ENCODE peak calls at places on chromosomes 3 and 15, in eight cellular contexts. X is H9, F is endodermal cell, U is MM.1S, O is IMR-90, S is fibroblast of pulmonary artery, K is RWPE1, J is bronchial epithelial cell. W is an unnamed sample.

GRCh38 chr3:21357241-21357640 is 393.8 kb downstream of the ZNF385D start:
- DNase-seq in X (no peak), F (no peak), U (no peak), O (no peak), S (no peak), K (no peak), J (no peak), W (no peak)

GRCh38 chr15:52709172-52709979 is 30.2 kb upstream of the ATOSA start:
- DNase-seq in X (peak), F (peak), U (peak), O (no peak), S (no peak), K (no peak), J (peak), W (no peak)

GRCh38 chr3:112637700-112638099 is 3.2 kb downstream of the CCDC80 start:
- DNase-seq in X (no peak), F (no peak), U (no peak), O (no peak), S (no peak), K (no peak), J (no peak), W (no peak)

GRCh38 chr3:44682182-44682896 is 30.1 kb upstream of the ZNF502 start:
- DNase-seq in X (no peak), F (no peak), U (no peak), O (peak), S (peak), K (no peak), J (no peak), W (no peak)

GRCh38 chr15:40082195-40082868 is 26.3 kb downstream of the BMF start:
- DNase-seq in X (no peak), F (no peak), U (no peak), O (no peak), S (no peak), K (no peak), J (no peak), W (no peak)

GRCh38 chr15:37133619-37134018 is 33.3 kb upstream of the MEIS2 start:
- DNase-seq in X (no peak), F (no peak), U (no peak), O (peak), S (peak), K (no peak), J (peak), W (no peak)

GRCh38 chr3:80785875-80786274 is 975.6 kb downstream of the GBE1 start:
- DNase-seq in X (no peak), F (no peak), U (no peak), O (no peak), S (no peak), K (no peak), J (no peak), W (no peak)

GRCh38 chr3:193572426-193572908 is 17.8 kb upstream of the ATP13A4 start:
- DNase-seq in X (peak), F (peak), U (peak), O (peak), S (peak), K (peak), J (peak), W (peak)

GRCh38 chr3:15750143-15750542 is 47.6 kb downstream of the ANKRD28 start:
- DNase-seq in X (no peak), F (no peak), U (no peak), O (peak), S (no peak), K (no peak), J (no peak), W (no peak)

GRCh38 chr3:159169828-159170227 is 368.0 kb downstream of the MFSD1 start:
- DNase-seq in X (no peak), F (no peak), U (peak), O (peak), S (peak), K (peak), J (peak), W (no peak)

GRCh38 chr3:144470646-144471045 is 499.0 kb downstream of the DIPK2A start:
- DNase-seq in X (no peak), F (no peak), U (no peak), O (no peak), S (no peak), K (no peak), J (no peak), W (no peak)

GRCh38 chr3:56958879-56959607 is 101.4 kb upstream of the SPATA12 start:
- DNase-seq in X (no peak), F (no peak), U (no peak), O (no peak), S (no peak), K (no peak), J (no peak), W (no peak)

GRCh38 chr3:23487015-23487414 is 283.9 kb downstream of the UBE2E2 start:
- DNase-seq in X (no peak), F (no peak), U (no peak), O (no peak), S (no peak), K (no peak), J (no peak), W (no peak)

GRCh38 chr15:67100124-67100791 is 34.9 kb downstream of the SMAD3 start:
- DNase-seq in X (no peak), F (no peak), U (no peak), O (no peak), S (no peak), K (no peak), J (no peak), W (no peak)

GRCh38 chr15:65110676-65111292 is 4.2 kb downstream of the UBAP1L start:
- DNase-seq in X (no peak), F (peak), U (no peak), O (peak), S (peak), K (no peak), J (peak), W (no peak)

GRCh38 chr15:87704276-87704675 is 552.3 kb downstream of the NTRK3 start:
- DNase-seq in X (no peak), F (no peak), U (no peak), O (no peak), S (no peak), K (no peak), J (no peak), W (no peak)

GRCh38 chr3:79985866-79986265 is 218.1 kb upstream of the ROBO1 start:
- DNase-seq in X (no peak), F (no peak), U (no peak), O (no peak), S (no peak), K (no peak), J (no peak), W (no peak)

GRCh38 chr3:59266551-59266950 is 216.7 kb upstream of the CFAP20DC start:
- DNase-seq in X (no peak), F (no peak), U (no peak), O (peak), S (no peak), K (no peak), J (peak), W (no peak)

GRCh38 chr15:57675481-57676181 is 30.9 kb upstream of the POLR2M start:
- DNase-seq in X (no peak), F (no peak), U (no peak), O (no peak), S (no peak), K (peak), J (peak), W (no peak)

GRCh38 chr3:36480916-36481648 is 100.8 kb downstream of the STAC start:
- DNase-seq in X (no peak), F (no peak), U (no peak), O (no peak), S (peak), K (no peak), J (no peak), W (no peak)

GRCh38 chr3:190387578-190388213 is at the start of gene CLDN16:
- DNase-seq in X (no peak), F (no peak), U (no peak), O (no peak), S (no peak), K (no peak), J (no peak), W (no peak)

GRCh38 chr15:44034933-44035624 is 160.0 kb downstream of the FRMD5 start:
- DNase-seq in X (no peak), F (no peak), U (peak), O (peak), S (peak), K (peak), J (peak), W (no peak)

GRCh38 chr3:179100652-179101051 is 29.0 kb upstream of the ZMAT3 start:
- DNase-seq in X (no peak), F (no peak), U (no peak), O (peak), S (no peak), K (peak), J (peak), W (no peak)

GRCh38 chr3:52524752-52525661 is 8.7 kb downstream of the NT5DC2 start:
- DNase-seq in X (no peak), F (no peak), U (no peak), O (no peak), S (no peak), K (no peak), J (peak), W (no peak)

GRCh38 chr15:82197734-82198594 is 64.6 kb downstream of the EFL1 start:
- DNase-seq in X (peak), F (peak), U (peak), O (peak), S (peak), K (peak), J (peak), W (peak)

GRCh38 chr3:96813134-96813819 is 1.1 kb upstream of the EPHA6 start:
- DNase-seq in X (peak), F (peak), U (peak), O (peak), S (peak), K (peak), J (peak), W (peak)

GRCh38 chr3:135134717-135135116 is 339.7 kb downstream of the EPHB1 start:
- DNase-seq in X (no peak), F (no peak), U (no peak), O (no peak), S (no peak), K (no peak), J (no peak), W (no peak)

GRCh38 chr15:98669638-98670037 is 21.3 kb downstream of the IGF1R start:
- DNase-seq in X (no peak), F (no peak), U (no peak), O (no peak), S (no peak), K (no peak), J (no peak), W (no peak)

GRCh38 chr3:127446756-127447155 is 143.8 kb downstream of the TPRA1 start:
- DNase-seq in X (peak), F (peak), U (no peak), O (no peak), S (no peak), K (no peak), J (no peak), W (no peak)

GRCh38 chr3:150385296-150386242 is 22.5 kb upstream of the TSC22D2 start:
- DNase-seq in X (no peak), F (no peak), U (no peak), O (no peak), S (no peak), K (no peak), J (no peak), W (peak)

GRCh38 chr15:65303687-65304392 is 637 bp upstream of the RNU5B-1 start:
- DNase-seq in X (peak), F (peak), U (no peak), O (peak), S (peak), K (peak), J (peak), W (no peak)

GRCh38 chr3:164393171-164393570 is 685.1 kb downstream of the SI start:
- DNase-seq in X (no peak), F (no peak), U (no peak), O (no peak), S (no peak), K (no peak), J (no peak), W (no peak)
- TF ChIP-seq CTCF in X (peak), F (peak), U (no peak), O (no peak), S (no peak), K (no peak), J (no peak), W (no peak)

GRCh38 chr3:22431334-22431733 is 680.3 kb upstream of the ZNF385D start:
- DNase-seq in X (no peak), F (no peak), U (no peak), O (no peak), S (no peak), K (no peak), J (no peak), W (no peak)
- TF ChIP-seq CTCF in X (no peak), F (no peak), U (no peak), O (no peak), S (no peak), K (no peak), J (no peak), W (no peak)

GRCh38 chr3:154904328-154904727 is 175.8 kb upstream of the MME start:
- DNase-seq in X (peak), F (peak), U (peak), O (peak), S (peak), K (peak), J (peak), W (peak)
- TF ChIP-seq CTCF in X (peak), F (peak), U (peak), O (peak), S (peak), K (no peak), J (peak), W (no peak)

GRCh38 chr3:12797892-12798558 is 1.5 kb downstream of the CAND2 start:
- DNase-seq in X (no peak), F (peak), U (no peak), O (no peak), S (no peak), K (no peak), J (no peak), W (no peak)

GRCh38 chr3:12797124-12797891 is 828 bp downstream of the CAND2 start:
- DNase-seq in X (no peak), F (no peak), U (no peak), O (no peak), S (no peak), K (no peak), J (no peak), W (no peak)

GRCh38 chr3:12798559-12799179 is 2.2 kb downstream of the CAND2 start:
- DNase-seq in X (no peak), F (no peak), U (no peak), O (no peak), S (no peak), K (no peak), J (no peak), W (no peak)

GRCh38 chr3:12796171-12797123 is at the start of gene CAND2:
- DNase-seq in X (peak), F (peak), U (no peak), O (peak), S (peak), K (peak), J (no peak), W (peak)

DNA sequence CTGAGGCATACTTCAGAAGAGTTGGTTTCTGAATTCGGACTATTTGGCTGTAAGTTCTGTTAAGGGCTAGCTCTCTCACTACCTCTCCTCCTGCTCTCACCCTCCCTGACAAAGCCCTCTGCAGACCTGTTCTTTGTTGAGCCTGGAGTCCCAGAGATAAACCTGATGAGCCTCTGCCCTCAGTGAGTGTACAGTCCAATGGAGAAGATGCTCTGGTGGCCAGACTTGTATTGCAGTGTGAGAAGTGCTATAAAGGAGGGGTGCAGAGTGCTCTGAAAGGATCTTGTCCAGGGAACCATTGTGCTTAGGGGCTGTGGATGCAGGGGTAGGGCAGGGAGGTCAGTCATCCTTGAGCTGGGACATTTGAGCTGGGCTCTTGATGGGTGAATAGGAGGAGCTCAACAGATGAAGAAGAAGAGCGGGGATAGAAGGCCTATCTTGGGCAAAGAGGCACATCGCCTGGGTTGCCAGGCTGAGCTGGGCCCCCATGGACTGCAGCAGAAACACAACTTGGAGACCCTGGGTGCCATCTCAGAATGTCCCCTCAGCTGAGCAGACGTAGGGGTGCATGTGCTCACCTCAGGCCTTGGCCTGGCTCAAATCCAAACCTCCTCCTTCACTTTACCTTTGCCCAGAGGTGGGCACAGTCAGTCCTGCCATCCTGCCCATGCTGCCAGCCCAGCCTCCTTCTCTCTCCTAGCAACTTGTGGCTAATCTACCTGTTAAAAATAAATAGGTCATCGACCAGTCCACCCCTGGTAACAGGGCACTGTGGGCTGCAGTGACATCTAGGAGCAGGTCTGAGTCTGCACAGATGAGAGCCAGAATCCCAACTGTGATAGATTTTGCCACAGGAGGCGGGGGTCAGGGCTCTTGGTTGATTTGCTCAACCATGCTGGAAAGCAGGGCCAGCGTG is 3.3 kb downstream of the CAND2 start:
- DNase-seq in X (no peak), F (no peak), U (no peak), O (no peak), S (no peak), K (no peak), J (no peak), W (no peak)
- TF ChIP-seq CTCF in X (no peak), F (no peak), U (no peak), O (no peak), S (no peak), K (no peak), J (no peak), W (no peak)

DNA sequence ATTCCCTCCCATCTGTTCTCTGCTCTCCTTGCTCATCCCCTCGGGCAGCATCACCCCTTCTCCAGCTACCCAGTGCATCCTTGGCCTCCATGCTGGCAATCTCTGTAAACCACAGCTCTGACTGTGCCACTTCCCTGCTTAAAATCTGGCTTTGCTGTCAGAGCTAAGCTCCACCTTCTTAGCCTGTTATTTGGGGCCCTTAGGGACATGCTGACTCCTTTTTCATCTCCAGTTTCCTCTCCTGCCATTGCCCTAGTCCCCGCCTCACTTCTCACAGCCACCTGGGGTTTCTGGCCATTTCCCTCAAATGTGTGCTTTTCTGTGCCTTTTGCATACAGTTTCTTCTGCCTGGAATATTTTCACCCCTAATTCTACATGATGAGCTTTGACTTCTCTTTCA is 5.7 kb downstream of the SLC6A20 start:
- DNase-seq in X (no peak), F (peak), U (no peak), O (no peak), S (no peak), K (no peak), J (no peak), W (no peak)
- TF ChIP-seq CTCF in X (no peak), F (no peak), U (no peak), O (no peak), S (no peak), K (no peak), J (no peak), W (no peak)

W was measured in GM13976.